ENCODE peak calls at places on chromosomes 4 and X, in four cellular contexts. G is mammary epithelial cell, E is HCT116, M is GM23248. F is an unnamed sample. For H3K9me3 and H4K20me1, the result is how much of the 10 kb centered on the place peaks cover.

GRCh38 chrX:4240541-4241194 is 527.2 kb upstream of the PRKX start:
- DNase-seq in M (no peak), E (no peak), G (no peak), F (no peak)

GRCh38 chrX:20454117-20454516 is 187.4 kb upstream of the RPS6KA3 start:
- DNase-seq in G (no peak), E (no peak), M (peak), F (peak)

GRCh38 chr4:7354937-7355336 is 79.8 kb downstream of the PSAPL1 start:
- DNase-seq in E (no peak), M (peak), G (no peak), F (no peak)

GRCh38 chr4:101911616-101912015 is 121.1 kb downstream of the BANK1 start:
- DNase-seq in M (no peak), G (no peak), E (no peak), F (no peak)

GRCh38 chr4:146340798-146341197 is 126.5 kb downstream of the REELD1 start:
- DNase-seq in G (no peak), M (peak), E (no peak), F (peak)

GRCh38 chr4:89196745-89197144 is 85.4 kb downstream of the TIGD2 start:
- DNase-seq in G (no peak), E (no peak), M (no peak), F (peak)

GRCh38 chr4:168805341-168805740 is 204.7 kb downstream of the CBR4 start:
- DNase-seq in M (no peak), E (no peak), G (no peak), F (no peak)

GRCh38 chr4:186726440-186727148 is 2.9 kb upstream of the FAT1 start:
- DNase-seq in M (peak), E (peak), G (peak), F (peak)

GRCh38 chr4:17347445-17347844 is 164.4 kb downstream of the QDPR start:
- DNase-seq in E (peak), M (peak), G (peak), F (no peak)

GRCh38 chr4:20043992-20044391 is 207.7 kb upstream of the SLIT2 start:
- DNase-seq in G (no peak), E (no peak), M (no peak), F (no peak)

GRCh38 chr4:149999485-150000074 is 78.7 kb upstream of the DCLK2 start:
- DNase-seq in E (peak), G (peak), M (peak), F (peak)

GRCh38 chr4:84235131-84235530 is 264.0 kb downstream of the NKX6-1 start:
- DNase-seq in M (no peak), E (no peak), G (no peak), F (no peak)

GRCh38 chrX:10486373-10486772 is 134.0 kb downstream of the MID1 start:
- DNase-seq in M (peak), G (peak), E (no peak), F (peak)

GRCh38 chrX:5341902-5342301 is 886.8 kb downstream of the NLGN4X start:
- DNase-seq in E (no peak), M (no peak), G (no peak), F (no peak)

GRCh38 chr4:125187621-125188176 is 127.1 kb upstream of the FAT4 start:
- DNase-seq in G (peak), E (no peak), M (peak), F (peak)

GRCh38 chr4:134139188-134139587 is 62.4 kb downstream of the PABPC4L start:
- DNase-seq in G (no peak), M (no peak), E (no peak), F (no peak)

GRCh38 chr4:134144337-134144736 is 57.3 kb downstream of the PABPC4L start:
- DNase-seq in G (no peak), M (no peak), E (no peak), F (no peak)

GRCh38 chr4:134145369-134145768 is 56.2 kb downstream of the PABPC4L start:
- DNase-seq in G (no peak), E (no peak), M (no peak), F (no peak)

GRCh38 chr4:134141728-134142127 is 59.9 kb downstream of the PABPC4L start:
- DNase-seq in E (no peak), G (no peak), M (no peak), F (no peak)
- H3K4me2 ChIP-seq in E (no peak), G (no peak), M (no peak), F (no peak)

GRCh38 chrX:431492-432132 is 44.9 kb upstream of the PPP2R3B start:
- DNase-seq in G (no peak), E (no peak), M (no peak), F (no peak)
- H3K9me3 ChIP-seq in G (under half), E (under half), M (under half), F (under half)

GRCh38 chr4:68337004-68337403 is 12.9 kb downstream of the YTHDC1 start:
- DNase-seq in G (no peak), M (no peak), E (no peak), F (no peak)
- H4K20me1 ChIP-seq in G (under half), M (under half), E (under half), F (half or more)

GRCh38 chrX:67105758-67106116 is 438.1 kb upstream of the AR start:
- DNase-seq in M (no peak), E (no peak), G (no peak), F (no peak)

GRCh38 chrX:67104982-67105757 is 438.7 kb upstream of the AR start:
- DNase-seq in E (no peak), M (no peak), G (no peak), F (no peak)

GRCh38 chrX:67100031-67100884 is 443.6 kb upstream of the AR start:
- DNase-seq in G (no peak), E (no peak), M (no peak), F (no peak)
- H3K4me2 ChIP-seq in G (no peak), E (no peak), M (no peak), F (no peak)

GRCh38 chrX:2408856-2409255 is 91.9 kb downstream of the DHRSX start:
- DNase-seq in M (no peak), G (no peak), E (no peak), F (no peak)

GRCh38 chrX:2409796-2410195 is 91.0 kb downstream of the DHRSX start:
- DNase-seq in M (no peak), G (no peak), E (no peak), F (no peak)

GRCh38 chrX:2406891-2407518 is 93.8 kb downstream of the DHRSX start:
- DNase-seq in E (no peak), M (no peak), G (no peak), F (no peak)

GRCh38 chrX:2412131-2412530 is 88.6 kb downstream of the DHRSX start:
- DNase-seq in G (no peak), M (no peak), E (no peak), F (no peak)

DNA sequence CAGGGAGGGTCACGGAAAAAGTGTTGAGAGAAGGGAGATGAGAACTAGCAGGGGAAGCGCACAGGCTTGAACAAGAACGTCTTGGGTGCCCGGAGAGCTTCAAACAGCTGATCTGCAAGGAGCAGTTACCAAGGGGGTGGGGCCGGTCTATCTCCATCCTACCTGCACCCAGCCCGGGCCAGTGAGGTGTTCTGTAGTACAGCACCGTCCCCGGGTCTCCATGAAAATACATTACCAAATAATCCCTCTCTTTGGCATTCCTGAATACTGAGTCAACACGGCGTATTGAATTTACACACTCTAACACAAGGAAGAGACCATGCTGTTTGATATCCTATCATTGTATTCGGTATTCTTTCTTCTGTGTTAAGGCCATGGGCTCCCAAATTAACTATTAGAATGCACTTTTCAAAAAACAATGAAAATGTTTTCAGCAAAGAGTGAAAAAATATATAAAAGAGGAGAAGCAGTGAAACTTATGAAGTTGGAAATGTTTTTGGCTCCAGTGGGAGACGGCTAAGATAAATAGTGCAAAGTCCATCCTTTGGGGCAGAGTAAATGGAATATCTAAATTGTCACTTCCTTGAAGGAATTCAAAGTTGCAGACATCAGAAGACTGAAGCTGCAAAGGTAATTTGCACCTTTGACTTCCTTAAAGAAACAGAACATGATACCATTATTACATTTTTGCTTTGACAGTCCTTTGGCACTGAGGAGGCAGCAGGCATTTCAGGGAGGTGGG is 90.3 kb downstream of the DHRSX start:
- DNase-seq in M (no peak), G (no peak), E (no peak), F (no peak)
- H3K9me3 ChIP-seq in M (under half), G (under half), E (under half), F (under half)

GRCh38 chr4:48343531-48343930 is 2.2 kb downstream of the SLAIN2 start:
- DNase-seq in M (peak), G (no peak), E (no peak), F (no peak)
- H4K20me1 ChIP-seq in M (under half), G (under half), E (under half), F (half or more)

GRCh38 chrX:55919367-55920221 is 202.0 kb downstream of the RRAGB start:
- DNase-seq in M (no peak), E (no peak), G (peak), F (no peak)
- H3K4me2 ChIP-seq in M (no peak), E (peak), G (no peak), F (no peak)

GRCh38 chr4:13539047-13539720 is 5.1 kb downstream of the NKX3-2 start:
- DNase-seq in G (no peak), E (no peak), M (peak), F (no peak)
- H3K9me3 ChIP-seq in G (under half), E (under half), M (under half), F (under half)

F was measured in astrocyte.